ENCODE peak calls at places on chromosomes 7 and 10, in six cellular contexts. S, V, P, W, O and T are unnamed samples.

GRCh38 chr7:85341973-85342372 is 155.1 kb upstream of the SEMA3D start:
- DNase-seq in S (no peak), V (no peak), P (no peak), W (no peak), O (no peak), T (no peak)

GRCh38 chr7:37550426-37550825 is 101.8 kb upstream of the ELMO1 start:
- DNase-seq in S (no peak), V (no peak), P (no peak), W (no peak), O (no peak), T (no peak)

GRCh38 chr7:102291056-102291915 is 4.6 kb downstream of the SH2B2 start:
- DNase-seq in S (no peak), V (no peak), P (no peak), W (no peak), O (no peak), T (peak; percentile 77)

GRCh38 chr10:104117839-104118323 is 4.1 kb upstream of the SFR1 start:
- DNase-seq in S (no peak), V (peak; percentile 25), P (peak; percentile 14), W (peak; percentile 43), O (peak; percentile 98), T (no peak)

GRCh38 chr10:5476918-5477525 is 22.3 kb downstream of the CALML5 start:
- DNase-seq in S (no peak), V (no peak), P (peak; percentile 56), W (no peak), O (no peak), T (no peak)

GRCh38 chr7:36960105-36960504 is 235.8 kb upstream of the AOAH start:
- DNase-seq in S (no peak), V (no peak), P (no peak), W (no peak), O (no peak), T (no peak)

GRCh38 chr10:75592888-75593643 is 161.6 kb downstream of the LRMDA start:
- DNase-seq in S (no peak), V (no peak), P (no peak), W (no peak), O (no peak), T (no peak)

GRCh38 chr10:125953778-125954385 is 57.5 kb downstream of the FANK1 start:
- DNase-seq in S (no peak), V (no peak), P (no peak), W (no peak), O (no peak), T (peak; percentile 8)

GRCh38 chr10:2949948-2950354 is 117.4 kb upstream of the PFKP start:
- DNase-seq in S (no peak), V (no peak), P (no peak), W (peak; percentile 28), O (no peak), T (no peak)

GRCh38 chr10:117137911-117138642 is at the start of gene VAX1:
- DNase-seq in S (no peak), V (no peak), P (no peak), W (no peak), O (no peak), T (no peak)

GRCh38 chr7:85030893-85031292 is 156.0 kb downstream of the SEMA3D start:
- DNase-seq in S (peak; percentile 9), V (no peak), P (peak; percentile 49), W (peak; percentile 79), O (peak; percentile 26), T (peak; percentile 34)

GRCh38 chr7:66348531-66348930 is 143.4 kb downstream of the TPST1 start:
- DNase-seq in S (no peak), V (no peak), P (no peak), W (no peak), O (no peak), T (no peak)

GRCh38 chr7:101453617-101454016 is 90.9 kb downstream of the COL26A1 start:
- DNase-seq in S (no peak), V (no peak), P (no peak), W (no peak), O (no peak), T (no peak)

GRCh38 chr10:10870523-10871241 is 147.0 kb upstream of the CELF2 start:
- DNase-seq in S (no peak), V (no peak), P (no peak), W (no peak), O (no peak), T (no peak)

GRCh38 chr7:105791926-105792325 is 84.5 kb downstream of the ATXN7L1 start:
- DNase-seq in S (peak; percentile 73), V (no peak), P (no peak), W (no peak), O (no peak), T (no peak)

GRCh38 chr7:124034754-124035100 is 1.9 kb upstream of the TMEM229A start:
- DNase-seq in S (no peak), V (no peak), P (no peak), W (no peak), O (no peak), T (no peak)

GRCh38 chr10:20891338-20891714 is 5.8 kb downstream of the NEBL start:
- DNase-seq in S (peak; percentile 23), V (peak; percentile 37), P (peak; percentile 11), W (no peak), O (no peak), T (no peak)

GRCh38 chr7:43658718-43659548 is 70.4 kb downstream of the COA1 start:
- DNase-seq in S (peak; percentile 30), V (no peak), P (no peak), W (peak; percentile 93), O (no peak), T (no peak)

GRCh38 chr10:23096814-23097549 is 1.6 kb downstream of the MSRB2 start:
- DNase-seq in S (no peak), V (no peak), P (peak; percentile 38), W (peak; percentile 70), O (no peak), T (no peak)

GRCh38 chr10:128140425-128140824 is 14.2 kb upstream of the MKI67 start:
- DNase-seq in S (no peak), V (no peak), P (no peak), W (no peak), O (no peak), T (no peak)

GRCh38 chr7:5413449-5413786 is 10.2 kb downstream of the TNRC18 start:
- DNase-seq in S (no peak), V (no peak), P (no peak), W (no peak), O (no peak), T (no peak)

GRCh38 chr10:68331455-68332258 is at the start of gene HNRNPH3:
- DNase-seq in S (peak; percentile 90), V (peak; percentile 99), P (peak; percentile 100), W (peak; percentile 97), O (peak; percentile 92), T (peak; percentile 99)
- H3K4me1 ChIP-seq in S (peaks cover 48% of the 10 kb centered on the region), V (peaks cover 47% of the 10 kb centered on the region), P (peaks cover 27% of the 10 kb centered on the region), W (peaks cover 12% of the 10 kb centered on the region), O (peaks cover 48% of the 10 kb centered on the region), T (peaks cover 65% of the 10 kb centered on the region)

DNA sequence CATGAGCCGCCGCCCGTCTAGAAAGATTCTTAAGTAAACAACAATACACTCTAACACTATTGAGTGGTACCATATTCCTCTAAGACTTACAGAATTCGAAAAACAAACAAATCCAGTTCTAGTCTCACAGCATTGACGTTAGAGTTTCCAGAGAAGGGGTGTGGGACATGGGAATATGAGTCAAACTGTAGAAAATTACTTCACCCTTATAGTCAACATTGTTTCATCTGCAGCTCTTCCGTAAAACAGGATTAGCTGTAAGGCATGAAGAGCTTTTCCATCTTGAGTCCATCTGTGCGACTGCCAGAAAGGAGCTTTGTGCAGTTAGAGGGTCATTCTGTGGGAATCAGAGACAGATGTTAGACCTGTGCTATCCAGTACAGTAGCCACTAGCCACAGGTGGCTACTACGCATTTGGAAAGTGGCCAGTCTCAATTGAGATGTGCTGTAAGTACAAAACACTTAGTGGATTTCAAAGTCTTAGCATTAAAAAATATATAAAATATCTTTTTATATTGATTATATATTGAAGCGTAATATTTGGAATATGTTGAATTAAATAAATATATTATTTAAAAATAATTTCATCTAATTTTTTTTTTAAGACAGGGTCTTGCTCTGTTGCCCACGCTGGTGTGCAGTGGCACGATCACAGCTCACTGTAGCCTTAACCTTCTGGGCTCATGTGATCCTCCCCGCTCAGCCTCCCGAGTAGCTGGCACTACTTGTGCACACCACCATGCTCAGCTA is 79.8 kb upstream of the MPP7 start:
- DNase-seq in S (no peak), V (no peak), P (peak; percentile 16), W (peak; percentile 72), O (no peak), T (no peak)
- H2AFZ ChIP-seq in S (no peak overlapping the region), V (no peak overlapping the region), P (no peak overlapping the region), W (no peak overlapping the region), O (no peak overlapping the region), T (no peak overlapping the region)

DNA sequence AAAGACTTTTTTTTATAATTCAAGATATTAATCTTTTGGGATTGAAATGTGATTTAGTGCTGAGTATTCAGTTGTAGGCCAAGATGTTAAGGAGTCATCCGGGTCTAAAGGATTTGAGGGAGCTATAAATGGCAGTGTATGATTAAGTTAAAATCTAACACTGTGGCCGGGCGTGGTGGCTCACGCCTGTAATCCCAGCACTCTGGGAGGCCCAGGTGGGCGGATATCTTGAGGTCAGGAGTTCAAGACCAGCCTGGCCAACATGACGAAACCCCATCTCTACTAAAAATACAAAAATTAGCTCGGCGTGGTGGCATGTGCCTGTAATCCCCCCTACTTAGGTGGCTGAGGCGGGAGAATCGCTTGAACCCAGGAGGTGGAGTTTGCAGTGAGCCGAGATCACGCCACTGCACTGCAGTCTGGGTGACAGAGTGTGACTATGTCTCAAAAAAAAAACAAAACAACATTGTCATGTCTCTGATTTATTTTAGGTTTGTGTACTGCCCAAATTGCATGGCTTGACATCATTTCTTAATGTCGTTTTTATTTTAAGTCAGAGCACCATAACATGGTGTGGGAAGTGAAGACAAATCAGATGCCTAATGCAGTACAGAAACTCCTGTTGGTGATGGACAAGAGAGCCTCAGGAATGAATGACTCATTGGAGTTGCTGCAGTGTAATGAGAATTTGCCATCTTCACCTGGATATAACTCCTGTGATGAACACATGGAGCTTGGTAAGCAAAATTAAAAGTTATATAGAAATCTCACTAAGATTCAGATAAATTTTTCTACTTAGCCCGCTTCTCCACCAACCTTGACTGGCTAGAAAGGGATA is 10.7 kb downstream of the HBP1 start:
- DNase-seq in S (no peak), V (no peak), P (peak; percentile 17), W (peak; percentile 43), O (peak; percentile 51), T (no peak)
- H3K4me1 ChIP-seq in S (peaks cover 13% of the 10 kb centered on the region), V (peaks cover 20% of the 10 kb centered on the region), P (peaks cover 22% of the 10 kb centered on the region), W (peaks cover 8% of the 10 kb centered on the region), O (peaks cover 30% of the 10 kb centered on the region), T (peaks cover 3% of the 10 kb centered on the region)

GRCh38 chr10:122557516-122557915 is 3.0 kb upstream of the DMBT1 start:
- DNase-seq in S (no peak), V (no peak), P (no peak), W (no peak), O (peak; percentile 31), T (no peak)

GRCh38 chr10:122561212-122561611 is 658 bp downstream of the DMBT1 start:
- DNase-seq in S (no peak), V (no peak), P (peak; percentile 46), W (no peak), O (no peak), T (no peak)

GRCh38 chr10:122560279-122560804 is at the start of gene DMBT1:
- DNase-seq in S (no peak), V (no peak), P (no peak), W (no peak), O (no peak), T (no peak)

GRCh38 chr10:122558452-122558851 is 2.1 kb upstream of the DMBT1 start:
- DNase-seq in S (no peak), V (no peak), P (no peak), W (no peak), O (no peak), T (no peak)

DNA sequence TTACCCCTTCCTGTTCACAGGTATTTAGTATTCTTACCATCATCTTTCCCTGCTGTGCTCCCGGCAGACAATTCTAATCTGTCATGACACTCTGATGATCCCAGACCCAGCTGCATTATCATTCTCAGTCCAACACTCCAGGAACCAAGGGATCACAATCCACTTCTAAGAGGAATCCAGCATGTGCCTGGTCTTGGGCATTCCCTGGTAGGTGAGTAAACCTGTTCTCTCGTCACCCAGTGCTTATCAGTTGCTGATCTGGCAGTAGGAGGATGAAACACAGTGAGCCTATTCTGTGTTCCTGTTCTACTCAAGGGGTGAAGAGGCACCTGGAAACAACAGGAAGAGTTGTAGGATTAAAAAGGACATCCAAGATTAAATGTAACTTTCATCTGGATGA is 1.3 kb upstream of the DMBT1 start:
- DNase-seq in S (no peak), V (no peak), P (no peak), W (no peak), O (no peak), T (no peak)
- H2AFZ ChIP-seq in S (no peak overlapping the region), V (no peak overlapping the region), P (no peak overlapping the region), W (no peak overlapping the region), O (no peak overlapping the region), T (no peak overlapping the region)